ENCODE peak calls at places on chromosomes 12 and 14, in nine cellular contexts. One of them, this sample, is unnamed.

GRCh38 chr12:50529345-50529744 is 24.6 kb downstream of the DIP2B start:
- DNase-seq in foreskin fibroblast: no peak
- DNase-seq in brain microvascular endothelial cell: no peak
- DNase-seq in cardiac muscle cell: no peak
- DNase-seq in GM12864: no peak
- DNase-seq in heart left ventricle: no peak
- DNase-seq in tibial nerve: no peak
- DNase-seq in fibroblast of mammary gland: no peak
- DNase-seq in bronchial epithelial cell: no peak
- DNase-seq in this sample: no peak

GRCh38 chr12:53245289-53245688 is 13.3 kb upstream of the RARG start:
- DNase-seq in foreskin fibroblast: no peak
- DNase-seq in brain microvascular endothelial cell: no peak
- DNase-seq in cardiac muscle cell: no peak
- DNase-seq in GM12864: no peak
- DNase-seq in heart left ventricle: no peak
- DNase-seq in tibial nerve: no peak
- DNase-seq in fibroblast of mammary gland: no peak
- DNase-seq in bronchial epithelial cell: no peak
- DNase-seq in this sample: no peak

GRCh38 chr14:52304248-52304904 is 9.7 kb upstream of the PTGER2 start:
- DNase-seq in foreskin fibroblast: no peak
- DNase-seq in brain microvascular endothelial cell: no peak
- DNase-seq in cardiac muscle cell: no peak
- DNase-seq in GM12864: no peak
- DNase-seq in heart left ventricle: no peak
- DNase-seq in tibial nerve: no peak
- DNase-seq in fibroblast of mammary gland: peak; percentile 44
- DNase-seq in bronchial epithelial cell: no peak
- DNase-seq in this sample: no peak

GRCh38 chr12:62003217-62003616 is 257.0 kb upstream of the USP15 start:
- DNase-seq in foreskin fibroblast: no peak
- DNase-seq in brain microvascular endothelial cell: no peak
- DNase-seq in cardiac muscle cell: no peak
- DNase-seq in GM12864: no peak
- DNase-seq in heart left ventricle: no peak
- DNase-seq in tibial nerve: no peak
- DNase-seq in fibroblast of mammary gland: no peak
- DNase-seq in bronchial epithelial cell: no peak
- DNase-seq in this sample: no peak

GRCh38 chr14:101739446-101740141 is 21.9 kb upstream of the PPP2R5C start:
- DNase-seq in foreskin fibroblast: no peak
- DNase-seq in brain microvascular endothelial cell: no peak
- DNase-seq in cardiac muscle cell: no peak
- DNase-seq in GM12864: no peak
- DNase-seq in heart left ventricle: no peak
- DNase-seq in tibial nerve: no peak
- DNase-seq in fibroblast of mammary gland: no peak
- DNase-seq in bronchial epithelial cell: peak; percentile 35
- DNase-seq in this sample: no peak

GRCh38 chr14:23444314-23444713 is 8.9 kb upstream of the MYH7 start:
- DNase-seq in foreskin fibroblast: no peak
- DNase-seq in brain microvascular endothelial cell: no peak
- DNase-seq in cardiac muscle cell: no peak
- DNase-seq in GM12864: no peak
- DNase-seq in heart left ventricle: no peak
- DNase-seq in tibial nerve: no peak
- DNase-seq in fibroblast of mammary gland: no peak
- DNase-seq in bronchial epithelial cell: no peak
- DNase-seq in this sample: no peak

GRCh38 chr12:49661191-49661590 is 37.8 kb downstream of the PRPF40B start:
- DNase-seq in foreskin fibroblast: no peak
- DNase-seq in brain microvascular endothelial cell: no peak
- DNase-seq in cardiac muscle cell: no peak
- DNase-seq in GM12864: peak; percentile 49
- DNase-seq in heart left ventricle: no peak
- DNase-seq in tibial nerve: no peak
- DNase-seq in fibroblast of mammary gland: no peak
- DNase-seq in bronchial epithelial cell: no peak
- DNase-seq in this sample: no peak

GRCh38 chr14:90319634-90320541 is 11.9 kb downstream of the NRDE2 start:
- DNase-seq in foreskin fibroblast: no peak
- DNase-seq in brain microvascular endothelial cell: no peak
- DNase-seq in cardiac muscle cell: no peak
- DNase-seq in GM12864: no peak
- DNase-seq in heart left ventricle: no peak
- DNase-seq in tibial nerve: no peak
- DNase-seq in fibroblast of mammary gland: no peak
- DNase-seq in bronchial epithelial cell: no peak
- DNase-seq in this sample: no peak

GRCh38 chr14:36105401-36105800 is 71.1 kb downstream of the PTCSC3 start:
- DNase-seq in foreskin fibroblast: no peak
- DNase-seq in brain microvascular endothelial cell: no peak
- DNase-seq in cardiac muscle cell: no peak
- DNase-seq in GM12864: no peak
- DNase-seq in heart left ventricle: no peak
- DNase-seq in tibial nerve: no peak
- DNase-seq in fibroblast of mammary gland: peak; percentile 25
- DNase-seq in bronchial epithelial cell: peak; percentile 72
- DNase-seq in this sample: no peak

GRCh38 chr12:103677341-103677740 is 90.3 kb downstream of the STAB2 start:
- DNase-seq in foreskin fibroblast: no peak
- DNase-seq in brain microvascular endothelial cell: no peak
- DNase-seq in cardiac muscle cell: no peak
- DNase-seq in GM12864: no peak
- DNase-seq in heart left ventricle: no peak
- DNase-seq in tibial nerve: no peak
- DNase-seq in fibroblast of mammary gland: no peak
- DNase-seq in bronchial epithelial cell: no peak
- DNase-seq in this sample: no peak

GRCh38 chr14:59959663-59960062 is 39.7 kb downstream of the LRRC9 start:
- DNase-seq in foreskin fibroblast: no peak
- DNase-seq in brain microvascular endothelial cell: no peak
- DNase-seq in cardiac muscle cell: no peak
- DNase-seq in GM12864: no peak
- DNase-seq in heart left ventricle: no peak
- DNase-seq in tibial nerve: no peak
- DNase-seq in fibroblast of mammary gland: no peak
- DNase-seq in bronchial epithelial cell: no peak
- DNase-seq in this sample: no peak

GRCh38 chr12:122336015-122336946 is 70.0 kb upstream of the VPS33A start:
- DNase-seq in foreskin fibroblast: peak; percentile 12
- DNase-seq in brain microvascular endothelial cell: no peak
- DNase-seq in cardiac muscle cell: peak; percentile 52
- DNase-seq in GM12864: peak; percentile 8
- DNase-seq in heart left ventricle: no peak
- DNase-seq in tibial nerve: no peak
- DNase-seq in fibroblast of mammary gland: peak; percentile 49
- DNase-seq in bronchial epithelial cell: peak; percentile 25
- DNase-seq in this sample: peak; percentile 38

GRCh38 chr12:57491393-57492280 is 3.8 kb downstream of the MARS1 start:
- DNase-seq in foreskin fibroblast: no peak
- DNase-seq in brain microvascular endothelial cell: no peak
- DNase-seq in cardiac muscle cell: no peak
- DNase-seq in GM12864: no peak
- DNase-seq in heart left ventricle: no peak
- DNase-seq in tibial nerve: no peak
- DNase-seq in fibroblast of mammary gland: no peak
- DNase-seq in bronchial epithelial cell: no peak
- DNase-seq in this sample: no peak
- TF ChIP-seq CTCF in foreskin fibroblast: no peak
- TF ChIP-seq CTCF in brain microvascular endothelial cell: peak; percentile 14
- TF ChIP-seq CTCF in cardiac muscle cell: peak; percentile 14
- TF ChIP-seq CTCF in GM12864: peak; percentile 34
- TF ChIP-seq CTCF in heart left ventricle: no peak
- TF ChIP-seq CTCF in tibial nerve: no peak
- TF ChIP-seq CTCF in fibroblast of mammary gland: peak; percentile 23
- TF ChIP-seq CTCF in bronchial epithelial cell: no peak
- TF ChIP-seq CTCF in this sample: peak; percentile 26

GRCh38 chr12:114166360-114166759 is 200.2 kb upstream of the RBM19 start:
- DNase-seq in foreskin fibroblast: peak; percentile 45
- DNase-seq in brain microvascular endothelial cell: no peak
- DNase-seq in cardiac muscle cell: peak; percentile 81
- DNase-seq in GM12864: no peak
- DNase-seq in heart left ventricle: peak; percentile 29
- DNase-seq in tibial nerve: no peak
- DNase-seq in fibroblast of mammary gland: peak; percentile 76
- DNase-seq in bronchial epithelial cell: no peak
- DNase-seq in this sample: peak; percentile 53
- TF ChIP-seq CTCF in foreskin fibroblast: peak; percentile 42
- TF ChIP-seq CTCF in brain microvascular endothelial cell: no peak
- TF ChIP-seq CTCF in cardiac muscle cell: peak; percentile 80
- TF ChIP-seq CTCF in GM12864: peak; percentile 50
- TF ChIP-seq CTCF in heart left ventricle: peak; percentile 58
- TF ChIP-seq CTCF in tibial nerve: peak; percentile 12
- TF ChIP-seq CTCF in fibroblast of mammary gland: peak; percentile 78
- TF ChIP-seq CTCF in bronchial epithelial cell: no peak
- TF ChIP-seq CTCF in this sample: peak; percentile 49

DNA sequence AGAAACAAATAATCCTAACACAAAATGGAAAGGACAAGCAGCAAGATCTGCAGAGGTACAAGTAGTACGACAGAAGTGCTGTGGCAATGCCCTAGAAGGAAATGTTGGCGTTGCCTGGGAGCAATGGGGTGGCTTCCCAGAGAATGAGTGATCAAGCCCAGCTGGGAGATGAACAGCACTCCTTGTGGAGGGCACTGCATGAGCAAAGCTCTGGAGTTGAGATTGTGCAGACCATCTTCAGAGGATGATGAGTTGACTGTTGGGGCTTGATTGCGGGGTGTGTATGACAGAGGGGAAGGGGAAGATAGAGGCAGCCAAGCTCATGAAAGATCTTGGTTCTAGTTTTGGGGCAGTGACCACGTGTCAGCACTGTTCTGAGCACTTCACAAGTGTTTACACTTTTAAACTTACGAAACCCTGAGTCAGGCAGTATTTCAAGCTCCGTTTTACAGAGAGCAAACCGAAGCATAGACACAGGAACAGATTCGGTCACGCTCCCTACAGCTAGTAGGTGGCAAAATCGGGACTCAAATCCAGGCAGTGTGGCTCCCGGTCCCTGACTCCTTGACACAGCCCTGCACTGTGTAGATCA is 127.2 kb upstream of the LHX5 start:
- DNase-seq in foreskin fibroblast: no peak
- DNase-seq in brain microvascular endothelial cell: no peak
- DNase-seq in cardiac muscle cell: no peak
- DNase-seq in GM12864: no peak
- DNase-seq in heart left ventricle: no peak
- DNase-seq in tibial nerve: no peak
- DNase-seq in fibroblast of mammary gland: no peak
- DNase-seq in bronchial epithelial cell: no peak
- DNase-seq in this sample: no peak
- TF ChIP-seq CTCF in foreskin fibroblast: no peak
- TF ChIP-seq CTCF in brain microvascular endothelial cell: no peak
- TF ChIP-seq CTCF in cardiac muscle cell: no peak
- TF ChIP-seq CTCF in GM12864: no peak
- TF ChIP-seq CTCF in heart left ventricle: no peak
- TF ChIP-seq CTCF in tibial nerve: no peak
- TF ChIP-seq CTCF in fibroblast of mammary gland: no peak
- TF ChIP-seq CTCF in bronchial epithelial cell: no peak
- TF ChIP-seq CTCF in this sample: no peak

DNA sequence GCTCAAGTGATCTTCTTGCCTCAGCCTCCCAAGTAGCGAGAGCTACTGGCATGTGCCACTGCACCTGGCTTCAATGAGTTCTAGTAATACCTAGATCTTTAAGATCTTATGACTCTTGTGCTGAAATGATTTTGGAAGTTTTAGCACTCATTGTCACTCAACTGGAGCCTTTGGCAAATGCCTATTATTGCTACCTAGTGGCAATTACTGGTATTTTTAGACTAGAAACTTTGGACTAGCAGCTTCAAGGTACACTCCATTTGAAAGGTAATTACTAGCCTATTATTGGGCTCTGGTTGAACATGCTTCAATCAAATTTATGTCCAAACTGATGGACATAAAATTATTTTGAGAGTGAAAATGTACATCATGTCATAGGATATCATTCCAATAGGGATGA is 80.7 kb upstream of the MUCL1 start:
- DNase-seq in foreskin fibroblast: no peak
- DNase-seq in brain microvascular endothelial cell: no peak
- DNase-seq in cardiac muscle cell: no peak
- DNase-seq in GM12864: no peak
- DNase-seq in heart left ventricle: no peak
- DNase-seq in tibial nerve: no peak
- DNase-seq in fibroblast of mammary gland: no peak
- DNase-seq in bronchial epithelial cell: no peak
- DNase-seq in this sample: no peak
- TF ChIP-seq CTCF in foreskin fibroblast: no peak
- TF ChIP-seq CTCF in brain microvascular endothelial cell: no peak
- TF ChIP-seq CTCF in cardiac muscle cell: no peak
- TF ChIP-seq CTCF in GM12864: no peak
- TF ChIP-seq CTCF in heart left ventricle: no peak
- TF ChIP-seq CTCF in tibial nerve: no peak
- TF ChIP-seq CTCF in fibroblast of mammary gland: no peak
- TF ChIP-seq CTCF in bronchial epithelial cell: no peak
- TF ChIP-seq CTCF in this sample: no peak

GRCh38 chr12:113005759-113006158 is 27.4 kb downstream of the OAS2 start:
- DNase-seq in foreskin fibroblast: no peak
- DNase-seq in brain microvascular endothelial cell: no peak
- DNase-seq in cardiac muscle cell: peak; percentile 9
- DNase-seq in GM12864: no peak
- DNase-seq in heart left ventricle: no peak
- DNase-seq in tibial nerve: no peak
- DNase-seq in fibroblast of mammary gland: peak; percentile 8
- DNase-seq in bronchial epithelial cell: no peak
- DNase-seq in this sample: peak; percentile 3
- TF ChIP-seq CTCF in foreskin fibroblast: peak; percentile 29
- TF ChIP-seq CTCF in brain microvascular endothelial cell: peak; percentile 53
- TF ChIP-seq CTCF in cardiac muscle cell: peak; percentile 35
- TF ChIP-seq CTCF in GM12864: peak; percentile 49
- TF ChIP-seq CTCF in heart left ventricle: no peak
- TF ChIP-seq CTCF in tibial nerve: no peak
- TF ChIP-seq CTCF in fibroblast of mammary gland: peak; percentile 39
- TF ChIP-seq CTCF in bronchial epithelial cell: peak; percentile 35
- TF ChIP-seq CTCF in this sample: peak; percentile 39